ENCODE peak calls at places on chromosomes 12 and 14, in nine cellular contexts. O is activated T-cell treated with anti-CD3 and anti-CD28 coated beads, Interleukin-2, amount 50 U/mL, for 72 hours; J is Right ventricle myocardium superior; M is amniotic stem cell; P is Calu3; S is left cardiac atrium; B is A549; C is left lobe of liver; L is epithelial cell of esophagus. Y is an unnamed sample.

GRCh38 chr12:3329361-3329760 is 161.6 kb upstream of the PRMT8 start:
- DNase-seq in O (no peak), B (no peak), S (peak; percentile 7), J (no peak), C (no peak), P (no peak), L (no peak), M (no peak), Y (no peak)

GRCh38 chr14:100620437-100621100 is 33.4 kb upstream of the BEGAIN start:
- DNase-seq in J (peak; percentile 24), S (no peak), L (no peak), M (no peak), C (peak; percentile 40), B (no peak), O (no peak), P (no peak), Y (no peak)

GRCh38 chr14:76152333-76152681 is 585 bp downstream of the GPATCH2L start:
- DNase-seq in M (peak; percentile 83), S (peak; percentile 82), C (peak; percentile 56), J (peak; percentile 72), B (peak; percentile 74), L (peak; percentile 91), P (peak; percentile 65), O (peak; percentile 89), Y (peak; percentile 89)

GRCh38 chr14:67068246-67068645 is 121.0 kb upstream of the GARIN2 start:
- DNase-seq in L (no peak), J (no peak), C (no peak), P (no peak), M (no peak), S (no peak), B (no peak), O (no peak), Y (no peak)

GRCh38 chr12:117502233-117502632 is 140.8 kb upstream of the NOS1 start:
- DNase-seq in O (no peak), C (no peak), J (no peak), L (no peak), S (no peak), B (no peak), M (no peak), P (no peak), Y (no peak)

GRCh38 chr12:118098456-118098855 is 5.4 kb downstream of the VSIG10 start:
- DNase-seq in J (no peak), S (no peak), O (no peak), M (no peak), P (no peak), B (no peak), C (no peak), L (no peak), Y (no peak)

GRCh38 chr12:53198470-53199110 is 8.5 kb downstream of the ITGB7 start:
- DNase-seq in O (no peak), J (peak; percentile 12), P (no peak), L (no peak), S (no peak), C (no peak), M (no peak), B (no peak), Y (no peak)

GRCh38 chr14:87874676-87875075 is 118.3 kb downstream of the GALC start:
- DNase-seq in O (no peak), B (no peak), M (no peak), C (no peak), L (peak; percentile 73), S (no peak), J (no peak), P (no peak), Y (no peak)

GRCh38 chr12:102484017-102484731 is 3.8 kb upstream of the IGF1 start:
- DNase-seq in P (peak; percentile 51), J (peak; percentile 45), L (peak; percentile 52), C (peak; percentile 60), B (peak; percentile 55), M (no peak), O (peak; percentile 77), S (peak; percentile 63), Y (peak; percentile 73)

Y was measured in activated CD8-positive, alpha-beta T cell treated with anti-CD3 and anti-CD28 coated beads, Interleukin-2, amount 10 ng/mL, durations not matched to agents 7 days and 5 days.